ENCODE peak calls at places on chromosomes 5 and 9, in eight cellular contexts. One of them, this sample, is unnamed.

GRCh38 chr9:91032056-91032455 is 230.4 kb downstream of the SYK start:
- DNase-seq in HFF-Myc: no peak
- DNase-seq in HCT116: no peak
- DNase-seq in transverse colon: no peak
- DNase-seq in SK-N-SH: no peak
- DNase-seq in psoas muscle: no peak
- DNase-seq in testis: no peak
- DNase-seq in heart right ventricle: no peak
- DNase-seq in this sample: no peak

GRCh38 chr5:62206150-62206829 is 99.7 kb upstream of the KIF2A start:
- DNase-seq in HFF-Myc: peak
- DNase-seq in HCT116: peak
- DNase-seq in transverse colon: no peak
- DNase-seq in SK-N-SH: peak
- DNase-seq in psoas muscle: no peak
- DNase-seq in testis: peak
- DNase-seq in heart right ventricle: no peak
- DNase-seq in this sample: no peak

GRCh38 chr5:130237721-130238120 is 333.5 kb downstream of the CHSY3 start:
- DNase-seq in HFF-Myc: no peak
- DNase-seq in HCT116: no peak
- DNase-seq in transverse colon: no peak
- DNase-seq in SK-N-SH: no peak
- DNase-seq in psoas muscle: no peak
- DNase-seq in testis: no peak
- DNase-seq in heart right ventricle: no peak
- DNase-seq in this sample: no peak

GRCh38 chr9:127424669-127424986 is 446 bp downstream of the ZNF79 start:
- DNase-seq in HFF-Myc: no peak
- DNase-seq in HCT116: no peak
- DNase-seq in transverse colon: no peak
- DNase-seq in SK-N-SH: no peak
- DNase-seq in psoas muscle: no peak
- DNase-seq in testis: no peak
- DNase-seq in heart right ventricle: no peak
- DNase-seq in this sample: no peak

GRCh38 chr5:116467444-116467843 is 107.2 kb downstream of the SEMA6A start:
- DNase-seq in HFF-Myc: no peak
- DNase-seq in HCT116: no peak
- DNase-seq in transverse colon: no peak
- DNase-seq in SK-N-SH: no peak
- DNase-seq in psoas muscle: no peak
- DNase-seq in testis: no peak
- DNase-seq in heart right ventricle: no peak
- DNase-seq in this sample: no peak

GRCh38 chr5:155008669-155009068 is 4.9 kb upstream of the KIF4B start:
- DNase-seq in HFF-Myc: no peak
- DNase-seq in HCT116: peak
- DNase-seq in transverse colon: no peak
- DNase-seq in SK-N-SH: no peak
- DNase-seq in psoas muscle: no peak
- DNase-seq in testis: no peak
- DNase-seq in heart right ventricle: no peak
- DNase-seq in this sample: no peak

GRCh38 chr5:96297290-96297689 is 135.8 kb downstream of the PCSK1 start:
- DNase-seq in HFF-Myc: peak
- DNase-seq in HCT116: no peak
- DNase-seq in transverse colon: no peak
- DNase-seq in SK-N-SH: peak
- DNase-seq in psoas muscle: no peak
- DNase-seq in testis: no peak
- DNase-seq in heart right ventricle: peak
- DNase-seq in this sample: no peak

GRCh38 chr9:16540996-16541668 is 329.3 kb downstream of the BNC2 start:
- DNase-seq in HFF-Myc: no peak
- DNase-seq in HCT116: no peak
- DNase-seq in transverse colon: no peak
- DNase-seq in SK-N-SH: no peak
- DNase-seq in psoas muscle: no peak
- DNase-seq in testis: no peak
- DNase-seq in heart right ventricle: peak
- DNase-seq in this sample: no peak

GRCh38 chr5:159178978-159179377 is 30.4 kb downstream of the RNF145 start:
- DNase-seq in HFF-Myc: peak
- DNase-seq in HCT116: peak
- DNase-seq in transverse colon: peak
- DNase-seq in SK-N-SH: no peak
- DNase-seq in psoas muscle: no peak
- DNase-seq in testis: no peak
- DNase-seq in heart right ventricle: no peak
- DNase-seq in this sample: no peak

GRCh38 chr9:89223398-89223977 is 44.9 kb upstream of the SHC3 start:
- DNase-seq in HFF-Myc: no peak
- DNase-seq in HCT116: no peak
- DNase-seq in transverse colon: no peak
- DNase-seq in SK-N-SH: no peak
- DNase-seq in psoas muscle: no peak
- DNase-seq in testis: no peak
- DNase-seq in heart right ventricle: no peak
- DNase-seq in this sample: no peak
- H3K4me3 ChIP-seq in HFF-Myc: no peak
- H3K4me3 ChIP-seq in HCT116: no peak
- H3K4me3 ChIP-seq in transverse colon: no peak
- H3K4me3 ChIP-seq in SK-N-SH: no peak
- H3K4me3 ChIP-seq in psoas muscle: no peak
- H3K4me3 ChIP-seq in testis: no peak
- H3K4me3 ChIP-seq in heart right ventricle: no peak
- H3K4me3 ChIP-seq in this sample: no peak

GRCh38 chr9:134560654-134561053 is 80.9 kb upstream of the COL5A1 start:
- DNase-seq in HFF-Myc: no peak
- DNase-seq in HCT116: no peak
- DNase-seq in transverse colon: no peak
- DNase-seq in SK-N-SH: no peak
- DNase-seq in psoas muscle: no peak
- DNase-seq in testis: no peak
- DNase-seq in heart right ventricle: no peak
- DNase-seq in this sample: no peak

GRCh38 chr9:134557331-134557730 is 84.3 kb upstream of the COL5A1 start:
- DNase-seq in HFF-Myc: no peak
- DNase-seq in HCT116: no peak
- DNase-seq in transverse colon: no peak
- DNase-seq in SK-N-SH: no peak
- DNase-seq in psoas muscle: peak
- DNase-seq in testis: no peak
- DNase-seq in heart right ventricle: no peak
- DNase-seq in this sample: no peak

GRCh38 chr9:134558124-134558805 is 83.3 kb upstream of the COL5A1 start:
- DNase-seq in HFF-Myc: no peak
- DNase-seq in HCT116: no peak
- DNase-seq in transverse colon: no peak
- DNase-seq in SK-N-SH: no peak
- DNase-seq in psoas muscle: peak
- DNase-seq in testis: no peak
- DNase-seq in heart right ventricle: no peak
- DNase-seq in this sample: no peak

GRCh38 chr9:134560206-134560605 is 81.4 kb upstream of the COL5A1 start:
- DNase-seq in HFF-Myc: no peak
- DNase-seq in HCT116: no peak
- DNase-seq in transverse colon: no peak
- DNase-seq in SK-N-SH: no peak
- DNase-seq in psoas muscle: no peak
- DNase-seq in testis: no peak
- DNase-seq in heart right ventricle: no peak
- DNase-seq in this sample: no peak

DNA sequence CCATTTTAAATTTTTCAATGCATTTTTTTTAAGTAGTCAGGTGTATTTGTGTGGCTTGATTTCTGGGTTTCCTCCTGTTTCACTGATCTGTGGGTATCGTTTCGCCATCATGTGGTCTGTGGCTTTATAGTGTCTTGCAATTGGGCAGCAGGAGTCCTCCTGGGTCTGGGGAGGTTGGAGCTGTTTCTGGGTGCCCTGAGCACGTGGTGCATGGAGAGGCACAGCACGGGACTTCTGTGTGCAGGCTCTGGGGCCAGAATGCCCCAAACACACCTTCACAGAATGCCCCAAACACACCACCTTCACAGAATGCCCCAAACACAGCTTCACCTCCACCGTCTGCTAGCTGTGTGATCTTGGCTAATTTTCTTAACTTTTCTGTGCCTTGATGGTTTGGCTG is 82.6 kb upstream of the COL5A1 start:
- DNase-seq in HFF-Myc: no peak
- DNase-seq in HCT116: no peak
- DNase-seq in transverse colon: no peak
- DNase-seq in SK-N-SH: no peak
- DNase-seq in psoas muscle: peak
- DNase-seq in testis: no peak
- DNase-seq in heart right ventricle: no peak
- DNase-seq in this sample: no peak
- H3K4me3 ChIP-seq in HFF-Myc: no peak
- H3K4me3 ChIP-seq in HCT116: no peak
- H3K4me3 ChIP-seq in transverse colon: no peak
- H3K4me3 ChIP-seq in SK-N-SH: no peak
- H3K4me3 ChIP-seq in psoas muscle: no peak
- H3K4me3 ChIP-seq in testis: no peak
- H3K4me3 ChIP-seq in heart right ventricle: no peak
- H3K4me3 ChIP-seq in this sample: no peak

GRCh38 chr9:22144226-22144625 is 135.1 kb upstream of the CDKN2B start:
- DNase-seq in HFF-Myc: no peak
- DNase-seq in HCT116: no peak
- DNase-seq in transverse colon: no peak
- DNase-seq in SK-N-SH: no peak
- DNase-seq in psoas muscle: no peak
- DNase-seq in testis: no peak
- DNase-seq in heart right ventricle: no peak
- DNase-seq in this sample: no peak

GRCh38 chr9:22143799-22144198 is 134.7 kb upstream of the CDKN2B start:
- DNase-seq in HFF-Myc: no peak
- DNase-seq in HCT116: no peak
- DNase-seq in transverse colon: no peak
- DNase-seq in SK-N-SH: no peak
- DNase-seq in psoas muscle: no peak
- DNase-seq in testis: no peak
- DNase-seq in heart right ventricle: no peak
- DNase-seq in this sample: no peak

GRCh38 chr9:22146604-22147003 is 137.5 kb upstream of the CDKN2B start:
- DNase-seq in HFF-Myc: no peak
- DNase-seq in HCT116: no peak
- DNase-seq in transverse colon: no peak
- DNase-seq in SK-N-SH: no peak
- DNase-seq in psoas muscle: no peak
- DNase-seq in testis: no peak
- DNase-seq in heart right ventricle: no peak
- DNase-seq in this sample: no peak

GRCh38 chr9:22148876-22149637 is 140.0 kb upstream of the CDKN2B start:
- DNase-seq in HFF-Myc: no peak
- DNase-seq in HCT116: no peak
- DNase-seq in transverse colon: no peak
- DNase-seq in SK-N-SH: no peak
- DNase-seq in psoas muscle: no peak
- DNase-seq in testis: no peak
- DNase-seq in heart right ventricle: no peak
- DNase-seq in this sample: no peak

DNA sequence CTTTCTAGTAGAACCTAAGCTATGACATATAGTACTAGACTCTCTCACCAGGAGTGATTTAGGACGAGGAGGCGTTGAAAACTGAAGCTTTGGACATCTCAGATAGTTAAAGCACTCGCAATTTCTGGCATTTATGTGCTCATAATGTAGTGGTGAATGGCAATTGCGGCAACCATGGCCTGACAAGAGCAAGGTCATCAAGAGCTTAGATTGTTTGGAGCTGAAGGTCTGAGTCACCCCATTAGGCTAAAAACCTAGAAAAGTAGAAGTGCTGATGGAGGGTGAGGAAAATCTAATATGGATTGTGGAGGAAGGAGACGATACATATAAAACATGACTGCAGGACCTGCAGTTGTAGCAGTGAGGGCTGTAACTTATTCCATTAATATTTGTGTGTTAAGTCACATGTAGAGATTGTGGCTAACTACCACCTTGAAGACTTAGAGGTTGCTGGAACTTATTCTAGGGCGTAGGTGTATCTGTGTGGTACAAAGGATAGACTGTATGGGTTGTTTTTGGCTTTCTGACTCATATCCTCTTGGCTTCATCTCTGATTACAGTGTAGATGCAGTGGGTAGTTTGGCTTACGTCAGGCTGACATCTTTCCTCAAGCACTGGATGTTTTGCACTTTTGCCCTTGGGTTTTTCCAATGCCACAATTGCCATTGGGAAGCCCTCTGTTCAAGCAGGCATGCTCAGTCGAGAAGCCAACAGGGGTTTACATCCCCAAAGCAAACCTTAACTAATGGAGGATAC is 138.9 kb upstream of the CDKN2B start:
- DNase-seq in HFF-Myc: peak
- DNase-seq in HCT116: peak
- DNase-seq in transverse colon: no peak
- DNase-seq in SK-N-SH: no peak
- DNase-seq in psoas muscle: no peak
- DNase-seq in testis: no peak
- DNase-seq in heart right ventricle: no peak
- DNase-seq in this sample: no peak
- H3K4me3 ChIP-seq in HFF-Myc: no peak
- H3K4me3 ChIP-seq in HCT116: no peak
- H3K4me3 ChIP-seq in transverse colon: no peak
- H3K4me3 ChIP-seq in SK-N-SH: no peak
- H3K4me3 ChIP-seq in psoas muscle: no peak
- H3K4me3 ChIP-seq in testis: no peak
- H3K4me3 ChIP-seq in heart right ventricle: no peak
- H3K4me3 ChIP-seq in this sample: no peak

GRCh38 chr9:136662326-136662655 is 425 bp upstream of the EGFL7 start:
- DNase-seq in HFF-Myc: no peak
- DNase-seq in HCT116: no peak
- DNase-seq in transverse colon: no peak
- DNase-seq in SK-N-SH: no peak
- DNase-seq in psoas muscle: no peak
- DNase-seq in testis: no peak
- DNase-seq in heart right ventricle: no peak
- DNase-seq in this sample: no peak

GRCh38 chr9:136662656-136663310 is at the start of gene EGFL7:
- DNase-seq in HFF-Myc: no peak
- DNase-seq in HCT116: no peak
- DNase-seq in transverse colon: no peak
- DNase-seq in SK-N-SH: no peak
- DNase-seq in psoas muscle: no peak
- DNase-seq in testis: no peak
- DNase-seq in heart right ventricle: peak
- DNase-seq in this sample: no peak

GRCh38 chr9:136660971-136661540 is 1.7 kb upstream of the EGFL7 start:
- DNase-seq in HFF-Myc: no peak
- DNase-seq in HCT116: no peak
- DNase-seq in transverse colon: peak
- DNase-seq in SK-N-SH: no peak
- DNase-seq in psoas muscle: no peak
- DNase-seq in testis: no peak
- DNase-seq in heart right ventricle: no peak
- DNase-seq in this sample: no peak

GRCh38 chr9:136663311-136663679 is 579 bp downstream of the EGFL7 start:
- DNase-seq in HFF-Myc: no peak
- DNase-seq in HCT116: no peak
- DNase-seq in transverse colon: no peak
- DNase-seq in SK-N-SH: no peak
- DNase-seq in psoas muscle: no peak
- DNase-seq in testis: no peak
- DNase-seq in heart right ventricle: no peak
- DNase-seq in this sample: no peak

GRCh38 chr9:136661641-136662325 is 933 bp upstream of the EGFL7 start:
- DNase-seq in HFF-Myc: no peak
- DNase-seq in HCT116: no peak
- DNase-seq in transverse colon: no peak
- DNase-seq in SK-N-SH: no peak
- DNase-seq in psoas muscle: no peak
- DNase-seq in testis: no peak
- DNase-seq in heart right ventricle: no peak
- DNase-seq in this sample: no peak
- H3K4me3 ChIP-seq in HFF-Myc: no peak
- H3K4me3 ChIP-seq in HCT116: no peak
- H3K4me3 ChIP-seq in transverse colon: peak
- H3K4me3 ChIP-seq in SK-N-SH: no peak
- H3K4me3 ChIP-seq in psoas muscle: peak
- H3K4me3 ChIP-seq in testis: no peak
- H3K4me3 ChIP-seq in heart right ventricle: peak
- H3K4me3 ChIP-seq in this sample: no peak